ENCODE peak calls at places on chromosomes 6 and 20, in four cellular contexts. I is aorta, Q is left lung, C is pancreas. Z is an unnamed sample. For H3K36me3, the result is how much of the 10 kb centered on the place peaks cover.

GRCh38 chr6:135183532-135184440 is 2.7 kb downstream of the MYB start:
- DNase-seq in C (peak), I (no peak), Q (peak), Z (peak)

GRCh38 chr6:77339926-77340325 is 123.4 kb downstream of the HTR1B start:
- DNase-seq in Q (no peak), C (no peak), I (no peak), Z (no peak)

GRCh38 chr20:62449951-62450815 is 22.8 kb upstream of the RBBP8NL start:
- DNase-seq in C (no peak), I (no peak), Q (no peak), Z (no peak)

GRCh38 chr6:157020398-157021266 is 243.5 kb downstream of the ARID1B start:
- DNase-seq in C (no peak), I (peak), Q (peak), Z (peak)

GRCh38 chr6:124742971-124743370 is 219.3 kb upstream of the RNF217 start:
- DNase-seq in C (no peak), Q (no peak), I (no peak), Z (no peak)

GRCh38 chr20:21437816-21438215 is 40.5 kb upstream of the NKX2-4 start:
- DNase-seq in C (no peak), Q (no peak), I (no peak), Z (no peak)

GRCh38 chr6:129507059-129507807 is 202.7 kb downstream of the ARHGAP18 start:
- DNase-seq in Q (no peak), I (no peak), C (no peak), Z (no peak)

GRCh38 chr6:20351529-20351928 is 50.1 kb upstream of the E2F3 start:
- DNase-seq in I (no peak), Q (no peak), C (no peak), Z (no peak)

GRCh38 chr6:144145546-144145945 is 4.8 kb upstream of the STX11 start:
- DNase-seq in Q (no peak), I (no peak), C (no peak), Z (no peak)

GRCh38 chr20:3652646-3653596 is 10.3 kb downstream of the GFRA4 start:
- DNase-seq in I (no peak), C (no peak), Q (no peak), Z (no peak)

GRCh38 chr20:15476781-15477180 is 1096.5 kb downstream of the KIF16B start:
- DNase-seq in Q (no peak), I (no peak), C (no peak), Z (no peak)

GRCh38 chr6:152404458-152404857 is 232.7 kb downstream of the SYNE1 start:
- DNase-seq in C (no peak), Q (no peak), I (no peak), Z (no peak)

GRCh38 chr6:122660296-122660695 is 50.1 kb downstream of the PKIB start:
- DNase-seq in I (no peak), C (no peak), Q (no peak), Z (no peak)

GRCh38 chr6:169249057-169249456 is 4.6 kb downstream of the THBS2 start:
- DNase-seq in I (peak), Q (peak), C (no peak), Z (no peak)

GRCh38 chr20:19992996-19993908 is 23.9 kb upstream of the NAA20 start:
- DNase-seq in Q (no peak), I (no peak), C (peak), Z (no peak)
- H3K4me3 ChIP-seq in Q (no peak), I (no peak), C (no peak), Z (no peak)

DNA sequence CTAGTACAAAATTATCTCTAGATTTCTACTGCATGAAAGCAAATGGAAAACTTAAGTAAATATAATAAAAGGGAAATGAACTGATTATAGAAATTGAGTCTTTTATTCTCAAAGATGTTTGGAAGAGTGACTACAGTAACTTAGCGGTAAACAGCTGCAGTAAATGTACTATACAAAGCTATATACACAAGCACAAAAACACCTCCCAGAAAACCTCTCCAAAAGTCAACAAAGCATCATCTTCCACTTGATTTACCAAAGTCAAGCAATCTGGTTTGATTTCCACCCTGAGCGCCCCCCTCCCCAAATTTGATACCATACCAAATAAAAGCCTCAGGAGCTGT is 142.1 kb upstream of the SHLD1 start:
- DNase-seq in I (no peak), Q (no peak), C (no peak), Z (no peak)
- H3K27ac ChIP-seq in I (no peak), Q (peak), C (no peak), Z (peak)

GRCh38 chr20:14361509-14362179 is 24.2 kb upstream of the FLRT3 start:
- DNase-seq in Q (no peak), I (no peak), C (no peak), Z (no peak)
- H3K36me3 ChIP-seq in Q (under half), I (under half), C (under half), Z (under half)

DNA sequence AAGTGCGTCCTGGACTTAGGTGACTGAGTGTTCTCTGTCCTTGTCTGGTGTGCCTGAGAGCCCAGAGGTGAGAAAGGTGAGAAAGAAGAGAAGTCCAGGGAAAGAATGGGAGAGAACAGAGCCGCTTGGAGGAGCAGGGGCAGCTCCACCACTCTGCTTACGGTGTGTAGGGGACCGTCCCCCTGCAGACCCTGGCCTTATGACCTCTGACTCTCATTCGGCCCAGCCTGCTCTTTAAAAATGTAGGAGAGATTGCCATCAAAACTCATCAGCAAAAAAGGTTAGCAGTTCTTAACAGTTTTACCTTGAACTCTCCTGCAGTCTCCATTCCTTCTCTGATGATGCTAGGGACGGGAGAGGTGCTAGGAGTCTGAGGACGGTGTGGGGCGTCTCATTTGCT is 2.0 kb downstream of the TMEM181 start:
- DNase-seq in Q (no peak), C (no peak), I (no peak), Z (no peak)
- H3K4me3 ChIP-seq in Q (no peak), C (peak), I (no peak), Z (no peak)